ENCODE peak calls at places on chromosomes 5 and 9, in nine cellular contexts. V is SK-N-SH, A is GM23338, P is PC-3, J is GM23248, G is OCI-LY7, N is neural progenitor cell, U is HCT116, Y is MM.1S. T is an unnamed sample.

GRCh38 chr9:105069285-105070065 is 141.5 kb upstream of the ABCA1 start:
- DNase-seq in N (no peak), G (no peak), V (no peak), A (no peak), J (no peak), P (peak), U (no peak), Y (no peak), T (no peak)

GRCh38 chr9:137089232-137089947 is 2.6 kb downstream of the MAN1B1 start:
- DNase-seq in P (no peak), Y (no peak), G (no peak), V (no peak), N (no peak), J (no peak), U (no peak), A (no peak), T (no peak)

GRCh38 chr9:13064060-13064459 is 215.4 kb downstream of the MPDZ start:
- DNase-seq in N (no peak), A (no peak), Y (no peak), J (no peak), P (no peak), U (no peak), V (no peak), G (no peak), T (no peak)

GRCh38 chr5:159947708-159948358 is 31.6 kb downstream of the ADRA1B start:
- DNase-seq in A (no peak), V (no peak), N (no peak), Y (no peak), J (peak), U (no peak), G (no peak), P (no peak), T (peak)

GRCh38 chr9:105681724-105682123 is 12.6 kb upstream of the TMEM38B start:
- DNase-seq in G (no peak), V (no peak), P (peak), N (no peak), A (no peak), J (peak), U (no peak), Y (no peak), T (peak)

GRCh38 chr5:150044334-150044681 is 42.0 kb downstream of the CSF1R start:
- DNase-seq in U (no peak), Y (no peak), N (no peak), P (peak), V (no peak), J (peak), A (no peak), G (no peak), T (peak)

GRCh38 chr5:143594913-143595818 is 191.7 kb upstream of the NR3C1 start:
- DNase-seq in G (no peak), Y (no peak), V (no peak), N (no peak), P (peak), J (peak), U (peak), A (no peak), T (peak)

GRCh38 chr5:163534476-163535172 is 29.2 kb downstream of the MAT2B start:
- DNase-seq in U (no peak), N (no peak), V (no peak), A (peak), P (no peak), J (no peak), Y (no peak), G (no peak), T (no peak)

GRCh38 chr5:36875051-36875788 is 1.3 kb upstream of the NIPBL start:
- DNase-seq in P (peak), U (no peak), N (peak), A (peak), G (peak), Y (peak), V (peak), J (peak), T (peak)

GRCh38 chr9:34171753-34172535 is 6.9 kb upstream of the UBAP1 start:
- DNase-seq in N (no peak), Y (peak), V (no peak), G (peak), A (peak), P (no peak), J (no peak), U (no peak), T (no peak)

GRCh38 chr9:34176089-34176488 is 2.8 kb upstream of the UBAP1 start:
- DNase-seq in G (no peak), N (no peak), Y (no peak), V (no peak), P (peak), U (no peak), J (no peak), A (no peak), T (no peak)

GRCh38 chr9:34169125-34169524 is 9.7 kb upstream of the UBAP1 start:
- DNase-seq in N (no peak), Y (no peak), G (no peak), P (no peak), U (no peak), A (no peak), J (no peak), V (no peak), T (no peak)

DNA sequence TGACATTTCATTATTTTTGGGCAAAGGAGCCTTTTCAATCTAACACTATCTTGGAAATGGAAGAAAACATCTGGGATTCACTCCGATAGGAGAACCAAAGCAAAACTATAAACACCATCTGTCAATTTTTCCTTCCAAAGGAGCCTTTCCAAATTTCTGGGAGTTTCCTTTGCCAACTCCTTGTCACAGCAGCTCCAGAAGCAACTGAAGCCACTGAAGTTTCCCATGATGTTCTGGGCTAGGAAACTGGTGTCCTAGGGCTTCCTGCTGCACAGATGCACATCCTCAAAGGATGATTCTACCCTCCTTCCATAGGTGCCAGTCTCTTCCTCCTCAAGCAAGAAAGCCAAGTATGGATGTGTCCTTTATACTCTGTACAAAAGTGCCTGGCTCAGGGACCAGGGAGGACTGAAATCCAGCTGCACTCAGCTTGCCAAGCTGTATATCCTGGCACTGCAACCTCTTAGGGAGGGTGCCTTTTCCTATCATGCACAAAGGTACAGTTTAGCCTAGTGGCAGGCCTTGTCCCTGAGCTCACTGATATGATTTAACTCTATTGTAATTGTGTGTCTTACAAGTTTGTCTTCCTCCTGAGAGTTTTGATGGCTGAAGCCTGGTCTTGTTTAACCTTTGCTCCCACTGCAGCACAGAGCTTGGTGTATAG is 8.5 kb upstream of the UBAP1 start:
- DNase-seq in V (peak), G (no peak), Y (no peak), A (no peak), U (no peak), J (no peak), N (no peak), P (no peak), T (no peak)
- TF ChIP-seq EZH2phosphoT487 in V (no peak), G (no peak), Y (no peak), A (no peak), U (no peak), J (no peak), N (no peak), P (no peak), T (no peak)

DNA sequence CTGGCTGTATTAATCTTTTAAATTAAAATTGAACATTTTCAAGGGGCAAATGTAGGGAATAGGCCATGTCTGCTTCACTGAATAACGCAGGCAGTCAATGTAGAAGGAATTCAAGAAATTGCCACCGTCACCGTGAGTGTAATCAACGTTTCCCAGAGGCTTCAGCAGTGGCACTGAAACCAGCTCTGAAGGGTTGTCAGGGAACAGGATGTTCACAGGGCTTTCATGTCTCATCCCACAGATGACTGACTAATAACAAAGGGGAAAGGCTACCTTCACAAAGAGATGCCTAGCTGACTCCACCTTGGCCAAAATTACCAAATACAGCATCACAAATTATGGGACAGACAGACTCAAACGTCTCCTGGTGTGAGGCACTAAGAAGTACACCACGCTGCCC is 70.4 kb upstream of the SIMC1 start:
- DNase-seq in G (no peak), A (no peak), N (peak), Y (peak), V (no peak), P (peak), J (peak), U (no peak), T (no peak)
- H2AFZ ChIP-seq in G (no peak), A (no peak), N (no peak), Y (peak), V (no peak), P (no peak), J (peak), U (no peak), T (no peak)

DNA sequence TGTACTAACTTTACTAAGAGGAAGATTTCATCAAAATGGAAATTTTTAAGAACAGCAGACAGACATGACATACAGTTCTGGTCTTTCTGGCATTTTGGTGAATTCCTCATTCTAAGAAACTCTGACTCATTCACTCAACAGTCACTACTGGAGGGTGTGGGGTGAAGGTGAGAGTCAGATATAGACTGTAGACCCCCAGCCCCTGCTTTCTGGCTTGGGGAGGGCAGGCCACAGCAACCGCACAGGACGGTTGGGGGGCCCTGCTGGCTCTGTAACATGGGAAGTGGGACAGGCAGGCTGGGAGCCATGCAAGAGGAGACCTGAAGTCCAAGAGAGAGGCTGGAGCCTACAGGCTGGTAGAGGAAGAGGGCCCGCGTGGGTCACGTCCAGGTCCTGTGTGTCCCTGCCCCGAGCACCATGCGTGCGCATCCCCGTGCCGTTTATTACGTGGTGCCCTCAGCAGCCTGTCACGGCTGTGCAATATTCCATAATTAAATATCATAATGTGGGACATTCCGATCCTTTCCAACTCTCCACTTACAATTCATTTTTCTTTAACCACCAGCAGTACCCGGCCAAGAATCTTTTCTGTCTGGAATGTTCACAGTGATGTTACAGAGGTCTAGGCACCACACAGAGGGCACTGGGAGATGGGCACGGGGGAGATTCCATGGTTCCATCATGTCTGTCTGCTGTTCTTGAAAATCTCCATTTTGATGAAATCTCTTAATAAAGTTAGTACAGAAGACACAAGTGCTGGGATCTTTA is 75.6 kb downstream of the SEMA4D start:
- DNase-seq in V (no peak), U (no peak), P (peak), A (no peak), N (no peak), Y (no peak), G (no peak), J (peak), T (no peak)
- TF ChIP-seq EZH2phosphoT487 in V (no peak), U (no peak), P (no peak), A (no peak), N (no peak), Y (no peak), G (no peak), J (no peak), T (no peak)

GRCh38 chr5:141192110-141192725 is at the start of gene PCDHB10:
- DNase-seq in G (peak), P (peak), U (peak), N (peak), V (peak), J (peak), Y (peak), A (peak), T (peak)

GRCh38 chr5:141182248-141182647 is at the start of gene PCDHB16:
- DNase-seq in A (peak), V (peak), J (peak), U (no peak), Y (no peak), G (no peak), N (peak), P (no peak), T (peak)

DNA sequence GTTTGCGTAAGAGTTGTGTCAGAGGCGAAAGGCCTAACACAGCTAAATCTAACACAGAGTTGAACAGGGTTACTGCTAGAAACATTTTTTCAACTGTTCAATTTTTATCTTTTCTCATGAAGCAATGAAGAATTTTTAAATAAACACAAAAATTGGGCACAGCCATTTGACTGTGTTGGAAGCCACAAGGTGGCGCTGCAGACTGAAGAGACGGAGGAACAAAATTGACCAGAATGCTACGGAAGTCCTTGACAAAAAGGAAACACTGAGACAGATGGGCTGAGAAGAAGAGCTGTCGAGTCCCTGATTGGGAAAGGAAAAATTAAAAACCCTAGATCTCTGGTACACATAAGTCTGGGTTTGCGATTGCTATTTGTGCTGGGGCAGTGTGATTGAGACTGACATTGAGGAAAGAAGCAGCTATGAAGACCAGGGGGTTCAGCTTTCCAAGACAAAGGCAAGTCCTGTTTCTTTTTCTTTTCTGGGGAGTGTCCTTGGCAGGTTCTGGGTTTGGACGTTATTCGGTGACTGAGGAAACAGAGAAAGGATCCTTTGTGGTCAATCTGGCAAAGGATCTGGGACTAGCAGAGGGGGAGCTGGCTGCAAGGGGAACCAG is at the start of gene PCDHB9:
- DNase-seq in Y (peak), U (peak), P (peak), V (peak), N (peak), A (peak), G (peak), J (peak), T (peak)
- H2AFZ ChIP-seq in Y (peak), U (no peak), P (peak), V (peak), N (peak), A (peak), G (peak), J (peak), T (no peak)

GRCh38 chr9:120609636-120610035 is 29.7 kb upstream of the CDK5RAP2 start:
- DNase-seq in U (no peak), J (no peak), G (no peak), V (no peak), N (no peak), Y (no peak), A (no peak), P (no peak), T (no peak)
- TF ChIP-seq EZH2phosphoT487 in U (no peak), J (no peak), G (no peak), V (no peak), N (no peak), Y (no peak), A (no peak), P (no peak), T (no peak)

DNA sequence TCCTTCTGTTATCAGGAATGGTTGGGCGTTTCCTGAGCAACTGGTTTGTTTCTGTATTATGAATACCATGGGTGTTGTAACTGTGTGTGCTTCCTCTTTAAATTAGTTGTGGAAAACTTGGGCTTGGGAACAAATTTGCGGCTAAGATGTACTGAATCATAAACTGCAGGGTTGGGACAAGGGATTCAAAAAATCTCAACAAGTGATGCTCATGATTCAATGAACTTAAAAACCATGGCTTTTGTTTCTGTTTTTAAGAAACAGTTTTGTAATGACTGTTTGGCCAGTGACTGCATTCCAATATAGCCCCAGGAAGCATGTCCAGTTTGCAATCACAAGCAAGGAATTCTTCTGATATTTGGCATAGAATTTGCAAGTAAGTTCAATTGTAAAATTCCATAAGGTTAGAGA is 657.5 kb upstream of the WWC1 start:
- DNase-seq in Y (no peak), J (peak), P (no peak), G (no peak), V (no peak), N (no peak), U (no peak), A (no peak), T (no peak)
- H2AFZ ChIP-seq in Y (no peak), J (no peak), P (no peak), G (no peak), V (no peak), N (no peak), U (no peak), A (no peak), T (no peak)

GRCh38 chr5:72063219-72063819 is 44.0 kb upstream of the MAP1B start:
- DNase-seq in V (no peak), P (peak), A (peak), Y (peak), G (peak), U (no peak), N (peak), J (peak), T (peak)

GRCh38 chr5:72065751-72066255 is 41.5 kb upstream of the MAP1B start:
- DNase-seq in J (peak), A (peak), P (no peak), U (no peak), G (no peak), Y (no peak), V (peak), N (peak), T (peak)

GRCh38 chr5:72066658-72067057 is 40.6 kb upstream of the MAP1B start:
- DNase-seq in V (no peak), U (peak), G (no peak), P (peak), A (no peak), Y (no peak), N (no peak), J (peak), T (peak)

GRCh38 chr5:72067682-72068470 is 39.4 kb upstream of the MAP1B start:
- DNase-seq in G (no peak), J (peak), N (no peak), Y (no peak), A (no peak), P (peak), U (peak), V (no peak), T (peak)

GRCh38 chr5:72064801-72065570 is 42.3 kb upstream of the MAP1B start:
- DNase-seq in G (no peak), N (peak), J (no peak), Y (no peak), V (no peak), A (peak), U (no peak), P (peak), T (no peak)
- TF ChIP-seq EZH2phosphoT487 in G (no peak), N (no peak), J (no peak), Y (no peak), V (no peak), A (no peak), U (no peak), P (no peak), T (no peak)

GRCh38 chr5:122154491-122154890 is 25.1 kb downstream of the ZNF474 start:
- DNase-seq in G (no peak), U (no peak), A (no peak), P (no peak), J (peak), Y (no peak), V (no peak), N (no peak), T (no peak)
- H2AFZ ChIP-seq in G (no peak), U (no peak), A (peak), P (no peak), J (peak), Y (no peak), V (no peak), N (no peak), T (no peak)

DNA sequence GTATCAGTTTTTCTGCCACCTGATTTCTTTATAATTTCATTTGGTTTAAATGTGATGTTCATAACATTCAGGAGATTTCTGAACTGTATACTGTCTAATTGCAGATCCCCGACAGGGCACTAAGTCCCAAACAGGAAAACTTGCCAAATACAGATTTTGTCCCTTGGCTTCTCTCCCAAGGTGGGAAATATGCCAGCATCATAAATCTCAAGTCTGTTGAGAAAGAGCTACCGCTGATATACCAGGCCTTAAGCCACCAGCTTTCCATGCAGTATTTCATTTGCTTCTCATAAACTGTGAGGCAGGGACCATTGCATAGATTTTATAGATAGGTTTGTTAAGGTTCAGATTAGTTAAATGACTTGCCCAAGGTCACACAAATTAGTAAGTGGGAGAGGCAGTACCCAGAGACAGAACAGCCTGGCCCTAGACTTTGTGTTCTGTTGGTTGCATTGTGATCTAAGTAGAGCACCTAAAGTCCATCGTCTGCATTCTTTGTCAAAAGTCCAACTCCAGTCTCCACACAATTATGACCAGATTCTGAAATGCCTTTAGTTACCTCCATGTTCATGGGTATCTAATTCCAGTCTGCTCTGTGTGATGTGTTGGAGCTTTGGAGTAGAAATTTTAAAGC is 16.2 kb downstream of the GPR21 start:
- DNase-seq in G (no peak), P (no peak), N (no peak), Y (no peak), V (no peak), A (no peak), U (no peak), J (peak), T (peak)
- TF ChIP-seq EZH2phosphoT487 in G (no peak), P (no peak), N (no peak), Y (no peak), V (no peak), A (no peak), U (no peak), J (no peak), T (no peak)

DNA sequence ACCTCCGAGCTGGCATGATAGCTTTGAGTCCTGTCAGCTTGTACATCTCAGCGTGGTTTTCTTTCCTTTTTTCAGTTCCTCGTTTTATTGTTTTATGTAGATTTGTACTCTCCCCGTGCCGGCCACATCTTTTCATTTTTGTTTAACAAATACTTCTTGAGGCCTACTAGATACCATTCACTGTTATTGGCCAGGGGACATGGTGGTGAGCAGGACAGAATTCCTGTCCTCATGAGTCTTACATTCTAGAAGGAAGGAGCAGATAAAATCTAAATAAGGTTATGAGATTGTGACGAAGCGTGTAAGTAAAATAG is 1.2 kb downstream of the UGCG start:
- DNase-seq in V (peak), A (no peak), N (no peak), G (peak), U (peak), J (peak), P (peak), Y (peak), T (no peak)
- H2AFZ ChIP-seq in V (no peak), A (no peak), N (peak), G (peak), U (no peak), J (no peak), P (no peak), Y (peak), T (peak)